ENCODE peak calls at places on chromosome 2, in nine cellular contexts. E is DND-41; M is NCI-H510A; B is lower lobe of right lung; Y is amniotic stem cell; J is stimulated activated CD8-positive, alpha-beta memory T cell treated with anti-CD3 and anti-CD28 coated beads, Interleukin-2, amount 100 ng/mL, for 48 hours; U is stimulated activated naive CD4-positive, alpha-beta T cell; N is progenitor cell of endocrine pancreas; D is stromal cell of bone marrow. V is an unnamed sample.

GRCh38 chr2:212337486-212338343 is 200.9 kb downstream of the ERBB4 start:
- DNase-seq in E (no peak), M (no peak), B (no peak), Y (no peak), J (no peak), U (no peak), N (no peak), D (no peak), V (no peak)

GRCh38 chr2:135257383-135258090 is 205.4 kb downstream of the RAB3GAP1 start:
- DNase-seq in E (no peak), M (no peak), B (no peak), Y (no peak), J (no peak), U (no peak), N (no peak), D (peak), V (no peak)

GRCh38 chr2:151637284-151637781 is 96.9 kb downstream of the NEB start:
- DNase-seq in E (peak), M (no peak), B (no peak), Y (no peak), J (no peak), U (peak), N (no peak), D (no peak), V (peak)

GRCh38 chr2:65955259-65955658 is 479.7 kb upstream of the MEIS1 start:
- DNase-seq in E (no peak), M (no peak), B (no peak), Y (no peak), J (no peak), U (no peak), N (no peak), D (no peak), V (no peak)

GRCh38 chr2:40147360-40147759 is 304.5 kb downstream of the SLC8A1 start:
- DNase-seq in E (no peak), M (no peak), B (no peak), Y (no peak), J (no peak), U (no peak), N (no peak), D (no peak), V (no peak)

GRCh38 chr2:48016620-48017019 is 110.3 kb upstream of the FBXO11 start:
- DNase-seq in E (no peak), M (no peak), B (no peak), Y (no peak), J (no peak), U (no peak), N (no peak), D (no peak), V (no peak)

GRCh38 chr2:227312579-227312978 is 12.5 kb upstream of the MFF start:
- DNase-seq in E (no peak), M (no peak), B (no peak), Y (no peak), J (no peak), U (no peak), N (no peak), D (no peak), V (no peak)

GRCh38 chr2:6977095-6977777 is 60.0 kb downstream of the RNF144A start:
- DNase-seq in E (no peak), M (no peak), B (no peak), Y (no peak), J (no peak), U (no peak), N (no peak), D (no peak), V (no peak)

GRCh38 chr2:71999580-71999979 is 148.1 kb downstream of the CYP26B1 start:
- DNase-seq in E (no peak), M (no peak), B (no peak), Y (no peak), J (no peak), U (no peak), N (no peak), D (no peak), V (no peak)

GRCh38 chr2:231110551-231110950 is 14.3 kb downstream of the HTR2B start:
- DNase-seq in E (no peak), M (no peak), B (no peak), Y (no peak), J (no peak), U (no peak), N (no peak), D (no peak), V (no peak)

GRCh38 chr2:101958071-101958470 is 33.7 kb upstream of the IL1R2 start:
- DNase-seq in E (no peak), M (no peak), B (no peak), Y (no peak), J (no peak), U (no peak), N (no peak), D (peak), V (no peak)

V was measured in activated T-helper 2 cell treated with anti-CD3 and anti-CD28 coated beads, Interferon-gamma antibody, Interleukin-2, Interleukin-4, amounts not matched to agents 10 μg/mL and 5 μg/mL and 100 μg/mL, durations not matched to agents 14 hours and 24 hours and 36 hours.